ENCODE peak calls at places on chromosomes 11 and 22, in seven cellular contexts. N is suprapubic skin, F is AG04450, W is upper lobe of right lung, K is fibroblast of mammary gland, G is mammary epithelial cell, J is right atrium auricular region. D is an unnamed sample.

GRCh38 chr11:131579932-131580387 is 209.5 kb downstream of the NTM start:
- DNase-seq in G (peak), N (no peak), J (no peak), F (no peak), W (no peak), K (peak), D (peak)

GRCh38 chr22:29205598-29206371 is at the start of gene EMID1:
- DNase-seq in J (no peak), F (no peak), G (no peak), K (peak), N (no peak), W (peak), D (peak)

GRCh38 chr11:119181677-119182412 is 3.4 kb upstream of the NHERF4 start:
- DNase-seq in F (no peak), G (no peak), W (no peak), J (no peak), K (no peak), N (no peak), D (no peak)

GRCh38 chr11:90223248-90223585 is 368 bp upstream of the CHORDC1 start:
- DNase-seq in J (no peak), G (no peak), W (no peak), F (no peak), K (no peak), N (no peak), D (no peak)

GRCh38 chr11:15761235-15761634 is 595.1 kb downstream of the SOX6 start:
- DNase-seq in J (no peak), N (no peak), W (no peak), G (no peak), K (no peak), F (no peak), D (no peak)

GRCh38 chr22:32144875-32145274 is 14.2 kb downstream of the C22orf42 start:
- DNase-seq in G (no peak), F (no peak), W (no peak), J (no peak), K (no peak), N (no peak), D (no peak)

GRCh38 chr11:7587712-7588111 is 73.9 kb downstream of the PPFIBP2 start:
- DNase-seq in K (no peak), W (no peak), J (no peak), F (no peak), N (no peak), G (no peak), D (no peak)

GRCh38 chr11:74004046-74004693 is 4.7 kb downstream of the UCP3 start:
- DNase-seq in W (no peak), F (no peak), N (peak), J (no peak), K (no peak), G (no peak), D (no peak)

GRCh38 chr11:126331286-126331685 is 24.2 kb upstream of the ST3GAL4 start:
- DNase-seq in J (no peak), K (no peak), W (peak), N (peak), G (no peak), F (no peak), D (no peak)

GRCh38 chr22:39482768-39483167 is 19.3 kb upstream of the MIEF1 start:
- DNase-seq in G (no peak), J (no peak), F (no peak), W (no peak), N (no peak), K (peak), D (no peak)

GRCh38 chr22:49692499-49693225 is 135.0 kb downstream of the BRD1 start:
- DNase-seq in N (peak), W (peak), G (no peak), J (no peak), K (no peak), F (no peak), D (no peak)

GRCh38 chr22:48702573-48703264 is 1125.0 kb downstream of the BRD1 start:
- DNase-seq in K (no peak), W (peak), J (no peak), F (no peak), G (no peak), N (no peak), D (no peak)

GRCh38 chr11:33996498-33997454 is 54.8 kb upstream of the CAPRIN1 start:
- DNase-seq in K (peak), G (peak), N (no peak), J (peak), W (no peak), F (peak), D (peak)

GRCh38 chr11:59801981-59802638 is 8.5 kb downstream of the MRPL16 start:
- DNase-seq in G (peak), W (no peak), K (peak), N (no peak), J (no peak), F (no peak), D (no peak)

GRCh38 chr11:6332066-6332465 is 11.8 kb upstream of the CAVIN3 start:
- DNase-seq in G (no peak), J (no peak), W (no peak), N (no peak), K (no peak), F (no peak), D (no peak)

GRCh38 chr11:120339394-120339890 is 3.2 kb downstream of the ARHGEF12 start:
- DNase-seq in G (peak), F (no peak), J (peak), W (no peak), K (peak), N (no peak), D (no peak)

GRCh38 chr11:22521226-22521625 is 104.4 kb downstream of the FANCF start:
- DNase-seq in K (peak), W (no peak), N (no peak), G (peak), J (no peak), F (no peak), D (no peak)

GRCh38 chr11:82969811-82970210 is 68.3 kb downstream of the DDIAS start:
- DNase-seq in G (no peak), K (no peak), J (no peak), N (no peak), W (no peak), F (no peak), D (peak)

GRCh38 chr11:121591405-121592033 is 138.8 kb upstream of the SORL1-AS1 start:
- DNase-seq in F (peak), K (peak), W (no peak), N (no peak), J (peak), G (peak), D (peak)

GRCh38 chr11:125110506-125110905 is 920 bp downstream of the TMEM218 start:
- DNase-seq in G (no peak), N (no peak), F (no peak), W (no peak), J (no peak), K (peak), D (no peak)

GRCh38 chr11:110069158-110069737 is 23.9 kb upstream of the ZC3H12C start:
- DNase-seq in F (no peak), W (no peak), G (peak), K (peak), N (no peak), J (no peak), D (no peak)

GRCh38 chr11:117915219-117915618 is 14.0 kb downstream of the TMPRSS13 start:
- DNase-seq in W (no peak), G (no peak), N (peak), F (no peak), K (no peak), J (no peak), D (no peak)

GRCh38 chr22:50184004-50184461 is 1.7 kb upstream of the TRABD start:
- DNase-seq in N (no peak), J (peak), F (no peak), G (no peak), W (peak), K (peak), D (no peak)

GRCh38 chr11:13210424-13210823 is 67.2 kb upstream of the BMAL1 start:
- DNase-seq in N (no peak), J (peak), F (peak), W (no peak), G (peak), K (peak), D (no peak)

GRCh38 chr11:11620966-11621880 is 582 bp downstream of the GALNT18 start:
- DNase-seq in N (no peak), W (peak), K (peak), F (no peak), J (no peak), G (peak), D (peak)

GRCh38 chr11:128029219-128029722 is 558.1 kb downstream of the ETS1 start:
- DNase-seq in K (peak), J (no peak), N (no peak), W (no peak), G (no peak), F (no peak), D (no peak)

GRCh38 chr11:84993386-84993785 is 633.8 kb downstream of the DLG2 start:
- DNase-seq in F (no peak), K (peak), J (no peak), N (no peak), W (no peak), G (peak), D (no peak)

DNA sequence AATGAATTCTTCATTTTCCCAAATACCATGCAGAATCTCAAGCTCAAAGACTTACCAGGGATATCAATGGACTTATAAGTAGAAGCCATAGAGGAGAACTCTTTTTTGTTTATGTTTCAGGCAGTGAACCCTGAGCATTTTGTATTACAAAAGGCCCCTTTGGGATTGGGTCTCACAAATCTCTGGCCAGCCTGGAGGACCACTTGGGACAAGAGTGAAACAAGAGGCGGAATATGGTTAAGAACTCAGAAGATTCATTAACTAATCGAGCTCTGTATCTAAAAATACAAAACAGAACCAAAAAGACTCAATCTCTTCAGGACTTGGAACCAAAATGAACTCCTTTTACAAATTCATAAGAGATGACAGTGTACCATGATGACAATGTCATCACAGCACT is at the start of gene OR52A5:
- DNase-seq in G (no peak), F (no peak), N (no peak), K (no peak), J (no peak), W (no peak), D (no peak)
- TF ChIP-seq CTCF in G (no peak), F (no peak), N (no peak), K (no peak), J (no peak), W (no peak), D (no peak)

GRCh38 chr22:37144180-37144554 is 5.5 kb downstream of the IL2RB start:
- DNase-seq in K (no peak), G (no peak), W (no peak), F (no peak), J (no peak), N (no peak), D (no peak)
- TF ChIP-seq CTCF in K (no peak), G (no peak), W (no peak), F (no peak), J (no peak), N (no peak), D (no peak)

DNA sequence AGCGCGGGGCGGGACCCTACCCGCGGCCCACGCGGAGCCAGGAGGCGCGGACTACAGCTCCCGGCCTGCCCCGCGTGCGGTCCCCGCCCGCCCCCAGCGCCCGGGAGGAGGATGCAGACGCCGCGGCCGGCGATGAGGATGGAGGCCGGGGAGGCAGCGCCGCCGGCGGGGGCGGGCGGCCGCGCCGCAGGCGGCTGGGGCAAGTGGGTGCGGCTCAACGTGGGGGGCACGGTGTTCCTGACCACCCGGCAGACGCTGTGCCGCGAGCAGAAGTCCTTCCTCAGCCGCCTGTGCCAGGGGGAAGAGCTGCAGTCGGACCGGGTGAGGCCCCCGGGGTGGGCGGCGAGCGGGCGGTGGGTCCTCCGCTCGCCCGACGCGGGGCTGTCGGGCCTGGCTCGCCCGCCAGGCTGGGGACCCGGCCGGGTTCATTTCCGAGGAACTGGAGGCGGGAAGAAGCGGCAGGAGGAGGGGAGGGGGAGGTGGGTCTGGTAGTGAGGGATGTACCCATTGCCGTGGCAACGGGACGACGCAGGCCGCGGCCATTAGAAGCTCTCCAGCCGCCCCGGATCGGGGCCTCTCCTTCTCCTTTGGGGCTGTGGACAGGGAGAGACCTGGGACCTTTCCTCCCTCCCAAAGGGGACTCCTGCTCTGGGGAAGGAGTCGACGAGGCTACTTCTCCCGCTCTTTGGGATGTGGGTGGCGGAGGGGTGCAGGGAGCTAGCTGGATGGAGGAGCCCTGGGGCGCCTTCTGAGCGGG is at the start of gene KCTD17:
- DNase-seq in W (peak), G (peak), J (peak), K (peak), F (no peak), N (no peak), D (peak)
- TF ChIP-seq CTCF in W (no peak), G (no peak), J (peak), K (no peak), F (no peak), N (no peak), D (peak)

GRCh38 chr11:2305140-2305861 is 3.5 kb downstream of the TSPAN32 start:
- DNase-seq in J (peak), W (peak), K (peak), G (peak), F (no peak), N (peak), D (peak)
- TF ChIP-seq CTCF in J (peak), W (peak), K (peak), G (peak), F (peak), N (peak), D (peak)

DNA sequence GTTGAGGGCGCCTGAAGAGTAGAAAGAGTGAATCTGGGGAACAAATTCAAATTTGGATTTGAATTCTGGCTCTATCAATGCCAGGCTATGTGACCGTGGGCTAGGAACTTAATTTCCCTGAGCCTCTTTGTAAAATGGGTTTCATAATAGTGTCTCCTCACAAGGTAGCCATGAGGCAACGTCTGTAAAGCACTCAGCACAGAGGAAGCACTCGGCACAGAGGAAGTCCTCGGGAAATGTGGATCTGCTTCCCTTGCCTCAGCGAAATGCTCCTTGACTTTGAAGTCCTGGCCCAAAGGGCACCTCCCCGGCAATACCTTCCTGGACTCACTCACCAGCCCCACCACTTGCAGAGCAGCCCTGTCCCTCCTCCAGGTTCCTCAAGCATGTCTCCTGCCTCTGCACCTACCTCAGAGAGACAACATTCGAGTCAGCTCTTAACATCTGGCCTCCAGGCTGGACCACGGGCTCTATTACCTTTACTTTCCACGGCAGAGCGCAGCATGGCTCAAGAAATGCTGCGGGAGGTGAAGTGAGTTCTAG is 17.7 kb downstream of the CD6 start:
- DNase-seq in G (no peak), J (no peak), F (no peak), W (no peak), K (no peak), N (no peak), D (no peak)
- TF ChIP-seq CTCF in G (no peak), J (no peak), F (no peak), W (no peak), K (no peak), N (no peak), D (no peak)

D was measured in GM20000.